ENCODE peak calls at places on chromosomes 13 and 19, in nine cellular contexts. H is NCI-H187; X is SHP77; G is H54; F is NCI-H1105 treated with DMSO at 0.1 percent for 48 hours; A is CD4-positive, alpha-beta memory T cell; C is stimulated activated CD4-positive, alpha-beta T cell treated with anti-CD3 and anti-CD28 coated beads, Interleukin-4, amount 100 ng/mL, for 4 hours; J is ELR; Q is AG04450. Y is an unnamed sample.

GRCh38 chr19:6376512-6377193 is 920 bp upstream of the PSPN start:
- DNase-seq in A (no peak), Q (no peak), J (no peak), X (no peak), F (no peak), C (no peak), G (no peak), H (no peak), Y (no peak)

GRCh38 chr13:48235100-48235813 is 2.3 kb downstream of the ITM2B start:
- DNase-seq in J (peak), Q (no peak), A (no peak), F (no peak), H (no peak), X (peak), G (no peak), C (no peak), Y (peak)

GRCh38 chr13:50679321-50679720 is 164.2 kb downstream of the DLEU7 start:
- DNase-seq in Q (no peak), C (no peak), G (no peak), J (peak), A (no peak), F (no peak), H (no peak), X (no peak), Y (no peak)

GRCh38 chr19:58476498-58477015 is 405 bp downstream of the ZNF446 start:
- DNase-seq in J (peak), A (no peak), C (no peak), H (no peak), X (no peak), Q (no peak), F (peak), G (no peak), Y (no peak)

GRCh38 chr19:45408830-45409593 is 2.6 kb downstream of the POLR1G start:
- DNase-seq in A (no peak), C (no peak), X (no peak), J (no peak), G (no peak), Q (no peak), F (no peak), H (no peak), Y (no peak)

GRCh38 chr19:46678110-46678732 is 17.2 kb upstream of the DACT3 start:
- DNase-seq in J (peak), G (no peak), C (peak), Q (no peak), H (no peak), A (peak), F (no peak), X (no peak), Y (no peak)

GRCh38 chr19:30309983-30310805 is 62.0 kb upstream of the ZNF536 start:
- DNase-seq in H (no peak), J (no peak), G (no peak), C (no peak), F (no peak), X (no peak), Q (no peak), A (no peak), Y (no peak)

GRCh38 chr19:41956621-41957020 is 2.5 kb downstream of the RABAC1 start:
- DNase-seq in J (no peak), G (no peak), X (no peak), A (no peak), Q (no peak), H (no peak), F (no peak), C (no peak), Y (no peak)

GRCh38 chr13:100128373-100128772 is 39.5 kb downstream of the PCCA start:
- DNase-seq in C (peak), J (peak), H (no peak), X (no peak), F (no peak), Q (peak), G (peak), A (no peak), Y (no peak)

GRCh38 chr13:54799621-54800226 is 1771.1 kb downstream of the OLFM4 start:
- DNase-seq in A (peak), X (no peak), G (no peak), H (no peak), F (no peak), C (no peak), J (no peak), Q (no peak), Y (no peak)

GRCh38 chr13:42685762-42686560 is 95.4 kb upstream of the FAM216B start:
- DNase-seq in H (no peak), Q (no peak), C (no peak), A (no peak), F (no peak), X (no peak), G (no peak), J (no peak), Y (no peak)

GRCh38 chr13:102800145-102801041 is 1.5 kb downstream of the BIVM start:
- DNase-seq in J (peak), A (peak), C (peak), F (peak), X (peak), Q (peak), H (peak), G (peak), Y (peak)